ENCODE peak calls at places on chromosomes 16 and 17, in four cellular contexts. One of them, this sample, is unnamed.

GRCh38 chr17:6574689-6575595 is 18.6 kb upstream of the PITPNM3 start:
- DNase-seq in memory B cell: peak; percentile 38
- DNase-seq in AG09309: no peak
- DNase-seq in smooth muscle cell of the brain vasculature: no peak
- DNase-seq in this sample: peak; percentile 40

GRCh38 chr17:78357177-78357586 is 2.7 kb downstream of the SOCS3 start:
- DNase-seq in AG09309: no peak
- DNase-seq in smooth muscle cell of the brain vasculature: no peak
- DNase-seq in memory B cell: no peak
- DNase-seq in this sample: no peak

GRCh38 chr16:72125635-72126428 is 32.2 kb downstream of the DHX38 start:
- DNase-seq in AG09309: no peak
- DNase-seq in smooth muscle cell of the brain vasculature: no peak
- DNase-seq in memory B cell: no peak
- DNase-seq in this sample: no peak

GRCh38 chr16:82580293-82580900 is 46.4 kb upstream of the CDH13 start:
- DNase-seq in memory B cell: no peak
- DNase-seq in AG09309: no peak
- DNase-seq in smooth muscle cell of the brain vasculature: no peak
- DNase-seq in this sample: no peak

GRCh38 chr17:32865141-32865540 is 11.8 kb downstream of the MYO1D start:
- DNase-seq in AG09309: no peak
- DNase-seq in memory B cell: no peak
- DNase-seq in smooth muscle cell of the brain vasculature: no peak
- DNase-seq in this sample: no peak

GRCh38 chr16:89201467-89202377 is 1.4 kb upstream of the SLC22A31 start:
- DNase-seq in memory B cell: peak; percentile 74
- DNase-seq in smooth muscle cell of the brain vasculature: no peak
- DNase-seq in AG09309: no peak
- DNase-seq in this sample: no peak

GRCh38 chr17:47188266-47188665 is 829 bp downstream of the CDC27 start:
- DNase-seq in memory B cell: no peak
- DNase-seq in smooth muscle cell of the brain vasculature: no peak
- DNase-seq in AG09309: no peak
- DNase-seq in this sample: no peak

GRCh38 chr17:6232768-6233130 is 162.6 kb downstream of the WSCD1 start:
- DNase-seq in smooth muscle cell of the brain vasculature: no peak
- DNase-seq in memory B cell: no peak
- DNase-seq in AG09309: no peak
- DNase-seq in this sample: no peak

GRCh38 chr17:47720754-47721533 is 12.1 kb upstream of the TBX21 start:
- DNase-seq in smooth muscle cell of the brain vasculature: no peak
- DNase-seq in AG09309: no peak
- DNase-seq in memory B cell: no peak
- DNase-seq in this sample: no peak

GRCh38 chr16:69724981-69725479 is 1.3 kb downstream of the NQO1 start:
- DNase-seq in AG09309: no peak
- DNase-seq in smooth muscle cell of the brain vasculature: no peak
- DNase-seq in memory B cell: no peak
- DNase-seq in this sample: no peak

GRCh38 chr17:63450551-63450950 is 4.4 kb upstream of the CYB561 start:
- DNase-seq in AG09309: no peak
- DNase-seq in memory B cell: no peak
- DNase-seq in smooth muscle cell of the brain vasculature: no peak
- DNase-seq in this sample: no peak

GRCh38 chr17:42409467-42410351 is 13.3 kb downstream of the CAVIN1 start:
- DNase-seq in smooth muscle cell of the brain vasculature: no peak
- DNase-seq in AG09309: peak; percentile 64
- DNase-seq in memory B cell: no peak
- DNase-seq in this sample: no peak

GRCh38 chr16:78478267-78478821 is 378.9 kb downstream of the WWOX start:
- DNase-seq in memory B cell: no peak
- DNase-seq in smooth muscle cell of the brain vasculature: no peak
- DNase-seq in AG09309: no peak
- DNase-seq in this sample: no peak

GRCh38 chr17:58447039-58447975 is 30.0 kb upstream of the RNF43 start:
- DNase-seq in smooth muscle cell of the brain vasculature: peak; percentile 53
- DNase-seq in AG09309: peak; percentile 54
- DNase-seq in memory B cell: peak; percentile 52
- DNase-seq in this sample: peak; percentile 53

GRCh38 chr17:77745702-77746101 is 212.8 kb upstream of the TNRC6C start:
- DNase-seq in smooth muscle cell of the brain vasculature: no peak
- DNase-seq in AG09309: no peak
- DNase-seq in memory B cell: no peak
- DNase-seq in this sample: no peak

GRCh38 chr16:75256059-75256870 is 4.8 kb upstream of the BCAR1 start:
- DNase-seq in memory B cell: no peak
- DNase-seq in smooth muscle cell of the brain vasculature: no peak
- DNase-seq in AG09309: no peak
- DNase-seq in this sample: no peak

GRCh38 chr17:41666336-41666680 is 22.4 kb upstream of the EIF1 start:
- DNase-seq in memory B cell: no peak
- DNase-seq in AG09309: no peak
- DNase-seq in smooth muscle cell of the brain vasculature: no peak
- DNase-seq in this sample: peak; percentile 75

GRCh38 chr17:10226930-10227695 is 28.7 kb upstream of the GAS7 start:
- DNase-seq in AG09309: no peak
- DNase-seq in smooth muscle cell of the brain vasculature: no peak
- DNase-seq in memory B cell: peak; percentile 46
- DNase-seq in this sample: no peak

GRCh38 chr17:28849281-28849680 is 5.5 kb upstream of the ERAL1 start:
- DNase-seq in smooth muscle cell of the brain vasculature: no peak
- DNase-seq in memory B cell: no peak
- DNase-seq in AG09309: no peak
- DNase-seq in this sample: no peak

GRCh38 chr16:3946604-3947180 is 66.2 kb upstream of the CREBBP start:
- DNase-seq in AG09309: no peak
- DNase-seq in smooth muscle cell of the brain vasculature: no peak
- DNase-seq in memory B cell: no peak
- DNase-seq in this sample: no peak

GRCh38 chr17:1050246-1050995 is 53.5 kb downstream of the TIMM22 start:
- DNase-seq in AG09309: no peak
- DNase-seq in smooth muscle cell of the brain vasculature: no peak
- DNase-seq in memory B cell: no peak
- DNase-seq in this sample: no peak

GRCh38 chr17:13597723-13598347 is 3.9 kb downstream of the HS3ST3A1 start:
- DNase-seq in AG09309: no peak
- DNase-seq in memory B cell: peak; percentile 13
- DNase-seq in smooth muscle cell of the brain vasculature: no peak
- DNase-seq in this sample: no peak

GRCh38 chr16:85522842-85523601 is 90.1 kb upstream of the GSE1 start:
- DNase-seq in memory B cell: no peak
- DNase-seq in AG09309: no peak
- DNase-seq in smooth muscle cell of the brain vasculature: no peak
- DNase-seq in this sample: no peak

GRCh38 chr17:69857412-69857835 is 217.6 kb upstream of the KCNJ16 start:
- DNase-seq in memory B cell: no peak
- DNase-seq in AG09309: peak; percentile 92
- DNase-seq in smooth muscle cell of the brain vasculature: no peak
- DNase-seq in this sample: no peak

GRCh38 chr17:48478224-48479013 is 48.4 kb upstream of the SKAP1 start:
- DNase-seq in smooth muscle cell of the brain vasculature: no peak
- DNase-seq in AG09309: no peak
- DNase-seq in memory B cell: no peak
- DNase-seq in this sample: peak; percentile 84

GRCh38 chr16:11473728-11474127 is 113.0 kb downstream of the LITAF start:
- DNase-seq in smooth muscle cell of the brain vasculature: no peak
- DNase-seq in AG09309: no peak
- DNase-seq in memory B cell: no peak
- DNase-seq in this sample: no peak

GRCh38 chr16:29760567-29761279 is 14.9 kb upstream of the C16orf54 start:
- DNase-seq in AG09309: no peak
- DNase-seq in memory B cell: no peak
- DNase-seq in smooth muscle cell of the brain vasculature: no peak
- DNase-seq in this sample: no peak

GRCh38 chr17:41547921-41548843 is 20.1 kb upstream of the KRT19 start:
- DNase-seq in memory B cell: peak; percentile 27
- DNase-seq in AG09309: peak; percentile 96
- DNase-seq in smooth muscle cell of the brain vasculature: peak; percentile 63
- DNase-seq in this sample: no peak

This sample was measured in GM12878.